ENCODE peak calls at places on chromosome 1, in ten cellular contexts. One of them, this sample, is unnamed.

GRCh38 chr1:100268202-100268601 is 2.2 kb downstream of the RTCA start:
- DNase-seq in neural progenitor cell: no peak
- DNase-seq in breast epithelium: no peak
- DNase-seq in CD8-positive, alpha-beta T cell: no peak
- DNase-seq in heart right ventricle: no peak
- DNase-seq in lower lobe of right lung: no peak
- DNase-seq in H9: no peak
- DNase-seq in uterus: no peak
- DNase-seq in HCT116: no peak
- DNase-seq in tibial artery: no peak
- DNase-seq in this sample: no peak

GRCh38 chr1:207789792-207790787 is 38.2 kb downstream of the CD46 start:
- DNase-seq in neural progenitor cell: no peak
- DNase-seq in breast epithelium: no peak
- DNase-seq in CD8-positive, alpha-beta T cell: no peak
- DNase-seq in heart right ventricle: no peak
- DNase-seq in lower lobe of right lung: no peak
- DNase-seq in H9: no peak
- DNase-seq in uterus: no peak
- DNase-seq in HCT116: no peak
- DNase-seq in tibial artery: no peak
- DNase-seq in this sample: no peak

GRCh38 chr1:90707363-90707710 is 9.8 kb downstream of the BARHL2 start:
- DNase-seq in neural progenitor cell: peak; percentile 91
- DNase-seq in breast epithelium: no peak
- DNase-seq in CD8-positive, alpha-beta T cell: no peak
- DNase-seq in heart right ventricle: no peak
- DNase-seq in lower lobe of right lung: peak; percentile 70
- DNase-seq in H9: peak; percentile 87
- DNase-seq in uterus: no peak
- DNase-seq in HCT116: no peak
- DNase-seq in tibial artery: no peak
- DNase-seq in this sample: peak; percentile 63

GRCh38 chr1:5858246-5858645 is 134.0 kb downstream of the NPHP4 start:
- DNase-seq in neural progenitor cell: no peak
- DNase-seq in breast epithelium: no peak
- DNase-seq in CD8-positive, alpha-beta T cell: no peak
- DNase-seq in heart right ventricle: no peak
- DNase-seq in lower lobe of right lung: no peak
- DNase-seq in H9: no peak
- DNase-seq in uterus: no peak
- DNase-seq in HCT116: no peak
- DNase-seq in tibial artery: no peak
- DNase-seq in this sample: no peak

GRCh38 chr1:39360726-39361125 is 130.7 kb upstream of the BMP8A start:
- DNase-seq in neural progenitor cell: no peak
- DNase-seq in breast epithelium: no peak
- DNase-seq in CD8-positive, alpha-beta T cell: no peak
- DNase-seq in heart right ventricle: no peak
- DNase-seq in lower lobe of right lung: no peak
- DNase-seq in H9: no peak
- DNase-seq in uterus: no peak
- DNase-seq in HCT116: no peak
- DNase-seq in tibial artery: no peak
- DNase-seq in this sample: no peak

GRCh38 chr1:248823517-248824001 is 2.2 kb downstream of the SH3BP5L start:
- DNase-seq in neural progenitor cell: no peak
- DNase-seq in breast epithelium: no peak
- DNase-seq in CD8-positive, alpha-beta T cell: no peak
- DNase-seq in heart right ventricle: no peak
- DNase-seq in lower lobe of right lung: no peak
- DNase-seq in H9: no peak
- DNase-seq in uterus: no peak
- DNase-seq in HCT116: no peak
- DNase-seq in tibial artery: no peak
- DNase-seq in this sample: no peak

GRCh38 chr1:26405281-26405915 is 5.2 kb upstream of the LIN28A start:
- DNase-seq in neural progenitor cell: no peak
- DNase-seq in breast epithelium: no peak
- DNase-seq in CD8-positive, alpha-beta T cell: no peak
- DNase-seq in heart right ventricle: no peak
- DNase-seq in lower lobe of right lung: no peak
- DNase-seq in H9: no peak
- DNase-seq in uterus: no peak
- DNase-seq in HCT116: no peak
- DNase-seq in tibial artery: peak; percentile 24
- DNase-seq in this sample: no peak

GRCh38 chr1:36199934-36200741 is 24.1 kb upstream of the THRAP3 start:
- DNase-seq in neural progenitor cell: no peak
- DNase-seq in breast epithelium: peak; percentile 89
- DNase-seq in CD8-positive, alpha-beta T cell: no peak
- DNase-seq in heart right ventricle: no peak
- DNase-seq in lower lobe of right lung: no peak
- DNase-seq in H9: no peak
- DNase-seq in uterus: no peak
- DNase-seq in HCT116: no peak
- DNase-seq in tibial artery: no peak
- DNase-seq in this sample: peak; percentile 47

GRCh38 chr1:152110365-152110859 is 4.8 kb downstream of the TCHH start:
- DNase-seq in neural progenitor cell: peak; percentile 28
- DNase-seq in breast epithelium: no peak
- DNase-seq in CD8-positive, alpha-beta T cell: no peak
- DNase-seq in heart right ventricle: peak; percentile 31
- DNase-seq in lower lobe of right lung: peak; percentile 57
- DNase-seq in H9: peak; percentile 73
- DNase-seq in uterus: peak; percentile 11
- DNase-seq in HCT116: no peak
- DNase-seq in tibial artery: peak; percentile 65
- DNase-seq in this sample: peak; percentile 7

GRCh38 chr1:159204071-159204790 is 444 bp upstream of the ACKR1 start:
- DNase-seq in neural progenitor cell: no peak
- DNase-seq in breast epithelium: no peak
- DNase-seq in CD8-positive, alpha-beta T cell: no peak
- DNase-seq in heart right ventricle: no peak
- DNase-seq in lower lobe of right lung: no peak
- DNase-seq in H9: no peak
- DNase-seq in uterus: no peak
- DNase-seq in HCT116: no peak
- DNase-seq in tibial artery: no peak
- DNase-seq in this sample: no peak

GRCh38 chr1:208113036-208113435 is 131.1 kb downstream of the PLXNA2 start:
- DNase-seq in neural progenitor cell: no peak
- DNase-seq in breast epithelium: no peak
- DNase-seq in CD8-positive, alpha-beta T cell: no peak
- DNase-seq in heart right ventricle: no peak
- DNase-seq in lower lobe of right lung: no peak
- DNase-seq in H9: no peak
- DNase-seq in uterus: no peak
- DNase-seq in HCT116: no peak
- DNase-seq in tibial artery: no peak
- DNase-seq in this sample: no peak

GRCh38 chr1:109634292-109634691 is 14.7 kb downstream of the AMPD2 start:
- DNase-seq in neural progenitor cell: no peak
- DNase-seq in breast epithelium: no peak
- DNase-seq in CD8-positive, alpha-beta T cell: no peak
- DNase-seq in heart right ventricle: no peak
- DNase-seq in lower lobe of right lung: no peak
- DNase-seq in H9: peak; percentile 5
- DNase-seq in uterus: no peak
- DNase-seq in HCT116: no peak
- DNase-seq in tibial artery: peak; percentile 25
- DNase-seq in this sample: no peak

GRCh38 chr1:59072017-59072947 is 224.6 kb upstream of the FGGY start:
- DNase-seq in neural progenitor cell: no peak
- DNase-seq in breast epithelium: no peak
- DNase-seq in CD8-positive, alpha-beta T cell: no peak
- DNase-seq in heart right ventricle: no peak
- DNase-seq in lower lobe of right lung: no peak
- DNase-seq in H9: peak; percentile 65
- DNase-seq in uterus: no peak
- DNase-seq in HCT116: no peak
- DNase-seq in tibial artery: no peak
- DNase-seq in this sample: no peak

GRCh38 chr1:182635871-182636270 is 31.7 kb upstream of the RGS16 start:
- DNase-seq in neural progenitor cell: no peak
- DNase-seq in breast epithelium: no peak
- DNase-seq in CD8-positive, alpha-beta T cell: no peak
- DNase-seq in heart right ventricle: no peak
- DNase-seq in lower lobe of right lung: no peak
- DNase-seq in H9: no peak
- DNase-seq in uterus: no peak
- DNase-seq in HCT116: no peak
- DNase-seq in tibial artery: no peak
- DNase-seq in this sample: no peak

GRCh38 chr1:178283409-178283808 is 189.5 kb downstream of the RASAL2 start:
- DNase-seq in neural progenitor cell: peak; percentile 15
- DNase-seq in breast epithelium: peak; percentile 20
- DNase-seq in CD8-positive, alpha-beta T cell: no peak
- DNase-seq in heart right ventricle: no peak
- DNase-seq in lower lobe of right lung: peak; percentile 59
- DNase-seq in H9: peak; percentile 86
- DNase-seq in uterus: no peak
- DNase-seq in HCT116: no peak
- DNase-seq in tibial artery: no peak
- DNase-seq in this sample: no peak

GRCh38 chr1:228277491-228278431 is 69.9 kb downstream of the OBSCN start:
- DNase-seq in neural progenitor cell: no peak
- DNase-seq in breast epithelium: no peak
- DNase-seq in CD8-positive, alpha-beta T cell: no peak
- DNase-seq in heart right ventricle: peak; percentile 14
- DNase-seq in lower lobe of right lung: peak; percentile 45
- DNase-seq in H9: no peak
- DNase-seq in uterus: no peak
- DNase-seq in HCT116: no peak
- DNase-seq in tibial artery: no peak
- DNase-seq in this sample: no peak

GRCh38 chr1:8094481-8095241 is 68.6 kb upstream of the ERRFI1 start:
- DNase-seq in neural progenitor cell: no peak
- DNase-seq in breast epithelium: no peak
- DNase-seq in CD8-positive, alpha-beta T cell: no peak
- DNase-seq in heart right ventricle: no peak
- DNase-seq in lower lobe of right lung: no peak
- DNase-seq in H9: no peak
- DNase-seq in uterus: no peak
- DNase-seq in HCT116: no peak
- DNase-seq in tibial artery: no peak
- DNase-seq in this sample: peak; percentile 37
- H3K4me1 ChIP-seq in neural progenitor cell: no peaks in the 10 kb centered on the region
- H3K4me1 ChIP-seq in breast epithelium: no peaks in the 10 kb centered on the region
- H3K4me1 ChIP-seq in CD8-positive, alpha-beta T cell: no peaks in the 10 kb centered on the region
- H3K4me1 ChIP-seq in heart right ventricle: peaks cover 54% of the 10 kb centered on the region
- H3K4me1 ChIP-seq in lower lobe of right lung: peaks cover 52% of the 10 kb centered on the region
- H3K4me1 ChIP-seq in H9: no peaks in the 10 kb centered on the region
- H3K4me1 ChIP-seq in uterus: peaks cover 5% of the 10 kb centered on the region
- H3K4me1 ChIP-seq in HCT116: peaks cover 97% of the 10 kb centered on the region
- H3K4me1 ChIP-seq in tibial artery: peaks cover 7% of the 10 kb centered on the region
- H3K4me1 ChIP-seq in this sample: peaks cover 39% of the 10 kb centered on the region

DNA sequence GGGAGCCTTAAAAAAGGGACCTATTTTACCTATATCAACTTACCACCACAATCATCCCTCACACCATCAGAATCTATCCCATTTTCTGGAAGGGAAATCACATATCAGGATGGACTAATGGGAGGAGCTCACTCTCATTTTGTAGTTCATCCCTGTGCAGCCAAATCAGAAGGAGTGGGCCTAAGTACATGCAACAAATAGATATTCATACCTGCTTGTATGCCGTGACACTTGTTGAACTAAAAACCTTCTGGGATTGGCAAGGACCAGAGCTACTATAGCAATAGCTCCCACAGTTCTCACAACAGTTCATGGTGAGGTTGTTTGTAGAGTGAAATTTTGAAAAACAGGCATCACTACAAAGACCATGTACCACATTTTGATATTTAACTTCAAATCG is 17.3 kb downstream of the ZMYM6 start:
- DNase-seq in neural progenitor cell: no peak
- DNase-seq in breast epithelium: no peak
- DNase-seq in CD8-positive, alpha-beta T cell: no peak
- DNase-seq in heart right ventricle: no peak
- DNase-seq in lower lobe of right lung: no peak
- DNase-seq in H9: no peak
- DNase-seq in uterus: no peak
- DNase-seq in HCT116: no peak
- DNase-seq in tibial artery: no peak
- DNase-seq in this sample: no peak
- H3K27ac ChIP-seq in neural progenitor cell: no peak overlapping the region
- H3K27ac ChIP-seq in breast epithelium: no peak overlapping the region
- H3K27ac ChIP-seq in CD8-positive, alpha-beta T cell: no peak overlapping the region
- H3K27ac ChIP-seq in heart right ventricle: no peak overlapping the region
- H3K27ac ChIP-seq in lower lobe of right lung: no peak overlapping the region
- H3K27ac ChIP-seq in H9: no peak overlapping the region
- H3K27ac ChIP-seq in uterus: no peak overlapping the region
- H3K27ac ChIP-seq in HCT116: no peak overlapping the region
- H3K27ac ChIP-seq in tibial artery: no peak overlapping the region
- H3K27ac ChIP-seq in this sample: no peak overlapping the region

DNA sequence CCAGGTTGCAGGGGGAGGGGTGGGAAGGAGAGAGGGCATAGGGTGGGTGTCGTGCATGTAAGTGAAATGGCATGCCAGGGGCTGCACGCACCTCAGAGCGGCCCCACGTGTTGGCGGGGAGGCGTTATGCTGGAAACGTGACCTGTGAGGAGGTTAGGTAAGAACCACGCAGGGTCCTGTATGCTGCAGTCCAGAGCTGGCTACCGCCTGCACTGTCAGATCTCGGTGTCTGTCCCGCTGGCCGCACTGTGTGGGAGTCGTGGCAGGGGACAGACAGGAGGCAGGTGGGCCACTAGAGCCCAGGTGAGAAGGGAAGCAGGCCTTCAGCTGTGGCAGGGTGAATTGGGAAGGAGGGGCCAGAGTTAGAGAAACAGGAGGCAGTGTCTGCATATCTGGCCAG is 79.7 kb downstream of the GALNT2 start:
- DNase-seq in neural progenitor cell: no peak
- DNase-seq in breast epithelium: no peak
- DNase-seq in CD8-positive, alpha-beta T cell: no peak
- DNase-seq in heart right ventricle: no peak
- DNase-seq in lower lobe of right lung: no peak
- DNase-seq in H9: no peak
- DNase-seq in uterus: no peak
- DNase-seq in HCT116: no peak
- DNase-seq in tibial artery: no peak
- DNase-seq in this sample: no peak
- H3K4me1 ChIP-seq in neural progenitor cell: peaks cover 45% of the 10 kb centered on the region
- H3K4me1 ChIP-seq in breast epithelium: peaks cover 25% of the 10 kb centered on the region
- H3K4me1 ChIP-seq in CD8-positive, alpha-beta T cell: peaks cover 7% of the 10 kb centered on the region
- H3K4me1 ChIP-seq in heart right ventricle: peaks cover 78% of the 10 kb centered on the region
- H3K4me1 ChIP-seq in lower lobe of right lung: peaks cover 37% of the 10 kb centered on the region
- H3K4me1 ChIP-seq in H9: peaks cover 2% of the 10 kb centered on the region
- H3K4me1 ChIP-seq in uterus: peaks cover 10% of the 10 kb centered on the region
- H3K4me1 ChIP-seq in HCT116: no peaks in the 10 kb centered on the region
- H3K4me1 ChIP-seq in tibial artery: peaks cover 6% of the 10 kb centered on the region
- H3K4me1 ChIP-seq in this sample: peaks cover 88% of the 10 kb centered on the region

DNA sequence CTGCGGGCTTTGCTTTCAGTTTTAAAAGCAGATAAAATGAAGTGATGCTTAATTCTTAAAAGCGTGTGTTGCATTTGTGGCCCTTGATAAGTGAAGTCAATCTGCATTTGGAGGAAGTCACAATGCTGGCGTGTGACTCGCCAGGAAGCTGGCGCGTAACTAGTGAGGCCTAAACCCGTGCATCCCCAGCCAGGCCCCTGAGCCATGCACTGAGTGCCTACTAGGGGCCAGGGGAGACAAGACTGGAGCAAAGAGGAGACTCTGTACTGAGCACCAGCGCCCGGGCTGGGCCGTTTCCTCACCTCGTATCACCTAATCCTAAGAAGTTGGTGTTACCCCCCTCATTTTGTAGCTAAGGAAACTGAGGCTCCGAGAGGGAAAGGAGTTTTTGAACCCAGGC is 4.6 kb upstream of the DDOST start:
- DNase-seq in neural progenitor cell: no peak
- DNase-seq in breast epithelium: no peak
- DNase-seq in CD8-positive, alpha-beta T cell: no peak
- DNase-seq in heart right ventricle: no peak
- DNase-seq in lower lobe of right lung: no peak
- DNase-seq in H9: no peak
- DNase-seq in uterus: no peak
- DNase-seq in HCT116: no peak
- DNase-seq in tibial artery: no peak
- DNase-seq in this sample: no peak
- H3K27ac ChIP-seq in neural progenitor cell: no peak overlapping the region
- H3K27ac ChIP-seq in breast epithelium: peak overlapping the region; percentile 48
- H3K27ac ChIP-seq in CD8-positive, alpha-beta T cell: no peak overlapping the region
- H3K27ac ChIP-seq in heart right ventricle: peak overlapping the region; percentile 80
- H3K27ac ChIP-seq in lower lobe of right lung: peak overlapping the region; percentile 56
- H3K27ac ChIP-seq in H9: no peak overlapping the region
- H3K27ac ChIP-seq in uterus: no peak overlapping the region
- H3K27ac ChIP-seq in HCT116: no peak overlapping the region
- H3K27ac ChIP-seq in tibial artery: no peak overlapping the region
- H3K27ac ChIP-seq in this sample: no peak overlapping the region